ENCODE peak calls at places on chromosome 21, in six cellular contexts. One of them, this sample, is unnamed.
A peak's percentile ranks its signal among the peaks of the same experiment; 100 is the strongest.

GRCh38 chr21:44649701-44650100 is 3.5 kb downstream of the KRTAP10-11 start:
- DNase-seq in A549: no peak
- DNase-seq in GM12878: no peak
- DNase-seq in K562: no peak
- DNase-seq in endothelial cell of umbilical vein: no peak
- DNase-seq in HepG2: no peak
- DNase-seq in this sample: no peak

GRCh38 chr21:41387824-41388223 is 26.0 kb downstream of the MX2 start:
- DNase-seq in A549: no peak
- DNase-seq in GM12878: no peak
- DNase-seq in K562: no peak
- DNase-seq in endothelial cell of umbilical vein: no peak
- DNase-seq in HepG2: no peak
- DNase-seq in this sample: no peak

GRCh38 chr21:45867041-45867630 is 114.4 kb upstream of the COL6A1 start:
- DNase-seq in A549: no peak
- DNase-seq in GM12878: no peak
- DNase-seq in K562: no peak
- DNase-seq in endothelial cell of umbilical vein: no peak
- DNase-seq in HepG2: no peak
- DNase-seq in this sample: no peak

GRCh38 chr21:44353200-44353970 is at the start of gene TRPM2:
- DNase-seq in A549: no peak
- DNase-seq in GM12878: no peak
- DNase-seq in K562: no peak
- DNase-seq in endothelial cell of umbilical vein: no peak
- DNase-seq in HepG2: no peak
- DNase-seq in this sample: peak; percentile 97

GRCh38 chr21:44087426-44088400 is 19.5 kb upstream of the PWP2 start:
- DNase-seq in A549: no peak
- DNase-seq in GM12878: no peak
- DNase-seq in K562: no peak
- DNase-seq in endothelial cell of umbilical vein: no peak
- DNase-seq in HepG2: no peak
- DNase-seq in this sample: no peak

GRCh38 chr21:41648591-41649031 is 118.2 kb downstream of the RIPK4 start:
- DNase-seq in A549: no peak
- DNase-seq in GM12878: no peak
- DNase-seq in K562: no peak
- DNase-seq in endothelial cell of umbilical vein: no peak
- DNase-seq in HepG2: no peak
- DNase-seq in this sample: peak; percentile 62

GRCh38 chr21:38057626-38058025 is 141.4 kb upstream of the KCNJ6 start:
- DNase-seq in A549: no peak
- DNase-seq in GM12878: no peak
- DNase-seq in K562: no peak
- DNase-seq in endothelial cell of umbilical vein: no peak
- DNase-seq in HepG2: no peak
- DNase-seq in this sample: no peak

GRCh38 chr21:41242238-41242829 is 74.3 kb upstream of the FAM3B start:
- DNase-seq in A549: no peak
- DNase-seq in GM12878: no peak
- DNase-seq in K562: no peak
- DNase-seq in endothelial cell of umbilical vein: no peak
- DNase-seq in HepG2: no peak
- DNase-seq in this sample: no peak

GRCh38 chr21:27633631-27634030 is 666.7 kb upstream of the ADAMTS5 start:
- DNase-seq in A549: no peak
- DNase-seq in GM12878: no peak
- DNase-seq in K562: no peak
- DNase-seq in endothelial cell of umbilical vein: no peak
- DNase-seq in HepG2: no peak
- DNase-seq in this sample: no peak

GRCh38 chr21:44076316-44076715 is 30.9 kb upstream of the PWP2 start:
- DNase-seq in A549: no peak
- DNase-seq in GM12878: no peak
- DNase-seq in K562: no peak
- DNase-seq in endothelial cell of umbilical vein: no peak
- DNase-seq in HepG2: no peak
- DNase-seq in this sample: no peak

GRCh38 chr21:36396971-36397370 is 11.8 kb downstream of the CHAF1B start:
- DNase-seq in A549: no peak
- DNase-seq in GM12878: no peak
- DNase-seq in K562: peak; percentile 59
- DNase-seq in endothelial cell of umbilical vein: no peak
- DNase-seq in HepG2: no peak
- DNase-seq in this sample: no peak

GRCh38 chr21:45456014-45456835 is 51.3 kb downstream of the COL18A1 start:
- DNase-seq in A549: no peak
- DNase-seq in GM12878: no peak
- DNase-seq in K562: no peak
- DNase-seq in endothelial cell of umbilical vein: no peak
- DNase-seq in HepG2: no peak
- DNase-seq in this sample: no peak

GRCh38 chr21:41169258-41169576 is 1.3 kb downstream of the BACE2 start:
- DNase-seq in A549: no peak
- DNase-seq in GM12878: no peak
- DNase-seq in K562: no peak
- DNase-seq in endothelial cell of umbilical vein: no peak
- DNase-seq in HepG2: no peak
- DNase-seq in this sample: no peak

GRCh38 chr21:26900980-26901379 is 55.8 kb upstream of the ADAMTS1 start:
- DNase-seq in A549: no peak
- DNase-seq in GM12878: no peak
- DNase-seq in K562: no peak
- DNase-seq in endothelial cell of umbilical vein: no peak
- DNase-seq in HepG2: no peak
- DNase-seq in this sample: no peak

GRCh38 chr21:41494242-41494641 is 13.7 kb downstream of the TMPRSS2 start:
- DNase-seq in A549: no peak
- DNase-seq in GM12878: no peak
- DNase-seq in K562: no peak
- DNase-seq in endothelial cell of umbilical vein: no peak
- DNase-seq in HepG2: no peak
- DNase-seq in this sample: no peak

GRCh38 chr21:25441835-25442234 is 165.4 kb downstream of the MRPL39 start:
- DNase-seq in A549: no peak
- DNase-seq in GM12878: no peak
- DNase-seq in K562: no peak
- DNase-seq in endothelial cell of umbilical vein: no peak
- DNase-seq in HepG2: no peak
- DNase-seq in this sample: no peak

GRCh38 chr21:36710729-36711048 is 11.8 kb downstream of the SIM2 start:
- DNase-seq in A549: no peak
- DNase-seq in GM12878: no peak
- DNase-seq in K562: peak; percentile 52
- DNase-seq in endothelial cell of umbilical vein: no peak
- DNase-seq in HepG2: no peak
- DNase-seq in this sample: peak; percentile 71

GRCh38 chr21:41641821-41642368 is 125.0 kb downstream of the RIPK4 start:
- DNase-seq in A549: peak; percentile 72
- DNase-seq in GM12878: no peak
- DNase-seq in K562: no peak
- DNase-seq in endothelial cell of umbilical vein: peak; percentile 71
- DNase-seq in HepG2: peak; percentile 41
- DNase-seq in this sample: no peak

GRCh38 chr21:45390121-45390751 is 14.7 kb upstream of the COL18A1 start:
- DNase-seq in A549: no peak
- DNase-seq in GM12878: no peak
- DNase-seq in K562: no peak
- DNase-seq in endothelial cell of umbilical vein: no peak
- DNase-seq in HepG2: no peak
- DNase-seq in this sample: no peak

GRCh38 chr21:37877171-37877570 is 39.1 kb downstream of the KCNJ6 start:
- DNase-seq in A549: no peak
- DNase-seq in GM12878: no peak
- DNase-seq in K562: no peak
- DNase-seq in endothelial cell of umbilical vein: no peak
- DNase-seq in HepG2: no peak
- DNase-seq in this sample: no peak

GRCh38 chr21:22993822-22994574 is 1995.8 kb downstream of the NCAM2 start:
- DNase-seq in A549: no peak
- DNase-seq in GM12878: no peak
- DNase-seq in K562: no peak
- DNase-seq in endothelial cell of umbilical vein: no peak
- DNase-seq in HepG2: no peak
- DNase-seq in this sample: no peak

GRCh38 chr21:41366522-41367151 is 4.8 kb downstream of the MX2 start:
- DNase-seq in A549: peak; percentile 74
- DNase-seq in GM12878: peak; percentile 78
- DNase-seq in K562: peak; percentile 63
- DNase-seq in endothelial cell of umbilical vein: no peak
- DNase-seq in HepG2: peak; percentile 94
- DNase-seq in this sample: peak; percentile 97

GRCh38 chr21:43884861-43885370 is 19.9 kb downstream of the AGPAT3 start:
- DNase-seq in A549: no peak
- DNase-seq in GM12878: no peak
- DNase-seq in K562: no peak
- DNase-seq in endothelial cell of umbilical vein: no peak
- DNase-seq in HepG2: peak; percentile 80
- DNase-seq in this sample: no peak

GRCh38 chr21:26191609-26192008 is 21.0 kb upstream of the APP start:
- DNase-seq in A549: no peak
- DNase-seq in GM12878: no peak
- DNase-seq in K562: no peak
- DNase-seq in endothelial cell of umbilical vein: no peak
- DNase-seq in HepG2: no peak
- DNase-seq in this sample: no peak

GRCh38 chr21:41605178-41605933 is 97.4 kb upstream of the TMPRSS2 start:
- DNase-seq in A549: no peak
- DNase-seq in GM12878: no peak
- DNase-seq in K562: no peak
- DNase-seq in endothelial cell of umbilical vein: no peak
- DNase-seq in HepG2: peak; percentile 82
- DNase-seq in this sample: no peak

DNA sequence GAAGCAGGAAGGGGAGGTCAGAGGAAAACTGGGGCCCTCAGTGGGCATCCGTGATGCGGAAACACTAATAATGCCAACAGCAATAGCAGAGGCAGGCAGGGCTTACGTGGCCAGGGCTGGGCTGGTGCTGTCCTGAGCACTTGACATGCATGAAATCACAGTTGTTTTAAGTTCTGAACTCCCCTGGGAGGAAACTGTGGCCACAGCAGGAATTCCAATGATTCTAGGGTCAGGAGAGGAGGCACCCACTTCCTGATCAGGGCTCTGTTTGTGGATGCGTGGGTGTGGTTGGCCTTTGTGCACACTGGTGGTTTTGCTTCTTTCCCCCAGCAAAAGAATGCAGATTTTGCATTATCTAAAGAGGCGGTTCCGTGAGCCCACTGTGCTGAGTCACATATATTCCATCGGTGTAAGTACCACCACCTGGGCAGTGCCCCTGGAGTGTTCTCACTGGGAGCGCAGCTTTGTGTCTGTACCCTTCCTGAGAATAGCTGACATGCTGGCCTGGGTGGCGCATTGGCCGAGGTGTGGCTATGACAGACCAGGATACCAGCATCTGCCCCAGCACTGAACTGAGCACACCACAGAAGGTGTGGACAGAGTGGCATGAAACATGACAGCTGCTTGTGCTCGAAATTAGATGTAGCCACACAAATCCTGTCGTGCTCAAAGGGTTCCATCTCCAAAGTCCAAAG is 71.0 kb downstream of the PDE9A start:
- DNase-seq in A549: peak; percentile 51
- DNase-seq in GM12878: no peak
- DNase-seq in K562: no peak
- DNase-seq in endothelial cell of umbilical vein: peak; percentile 7
- DNase-seq in HepG2: peak; percentile 91
- DNase-seq in this sample: peak; percentile 63
- TF ChIP-seq MYC in A549: no peak
- TF ChIP-seq MYC in GM12878: no peak
- TF ChIP-seq MYC in K562: no peak
- TF ChIP-seq MYC in endothelial cell of umbilical vein: no peak
- TF ChIP-seq MYC in HepG2: peak; percentile 29
- TF ChIP-seq MYC in this sample: no peak

DNA sequence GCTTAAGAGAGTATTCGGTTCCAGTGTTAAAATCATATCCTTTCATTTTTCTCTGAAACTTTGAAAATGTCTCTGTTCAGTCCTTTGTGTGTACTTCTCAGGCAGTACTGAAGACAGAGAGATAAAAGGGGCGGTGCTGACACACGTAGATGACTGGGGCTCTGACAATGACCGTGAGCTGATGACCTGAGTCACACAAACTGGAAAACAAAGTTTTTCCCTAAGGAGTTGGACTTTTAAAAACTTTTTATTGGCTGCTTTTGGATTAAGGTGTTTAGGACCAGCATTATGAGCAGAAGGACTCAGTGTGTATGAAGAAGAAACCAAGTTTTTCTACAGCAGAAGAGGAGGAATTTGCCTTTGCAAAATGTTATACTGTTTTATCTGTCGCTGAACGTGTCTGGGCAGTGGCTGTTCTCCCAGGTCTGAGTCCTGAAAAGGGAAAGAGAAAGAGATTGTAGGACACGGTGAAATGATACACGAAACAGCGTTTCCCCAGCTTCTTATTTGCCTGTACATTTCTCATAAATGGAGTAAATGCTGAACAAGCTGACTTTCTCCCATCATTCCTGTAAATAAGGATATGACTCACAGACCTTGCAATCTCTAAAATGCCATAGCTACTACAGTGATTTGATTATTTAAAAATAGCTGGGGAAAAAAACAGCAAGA is 51.5 kb downstream of the MAP3K7CL start:
- DNase-seq in A549: peak; percentile 64
- DNase-seq in GM12878: no peak
- DNase-seq in K562: no peak
- DNase-seq in endothelial cell of umbilical vein: peak; percentile 90
- DNase-seq in HepG2: peak; percentile 40
- DNase-seq in this sample: no peak
- TF ChIP-seq POLR2A in A549: no peak
- TF ChIP-seq POLR2A in GM12878: no peak
- TF ChIP-seq POLR2A in K562: no peak
- TF ChIP-seq POLR2A in endothelial cell of umbilical vein: peak; percentile 40
- TF ChIP-seq POLR2A in HepG2: no peak
- TF ChIP-seq POLR2A in this sample: no peak

GRCh38 chr21:35046223-35046690 is 2.8 kb downstream of the RUNX1 start:
- DNase-seq in A549: no peak
- DNase-seq in GM12878: no peak
- DNase-seq in K562: no peak
- DNase-seq in endothelial cell of umbilical vein: no peak
- DNase-seq in HepG2: no peak
- DNase-seq in this sample: peak; percentile 69
- H3K4me3 ChIP-seq in A549: no peak overlapping the region
- H3K4me3 ChIP-seq in GM12878: peak overlapping the region; percentile 48
- H3K4me3 ChIP-seq in K562: no peak overlapping the region
- H3K4me3 ChIP-seq in endothelial cell of umbilical vein: no peak overlapping the region
- H3K4me3 ChIP-seq in HepG2: no peak overlapping the region
- H3K4me3 ChIP-seq in this sample: peak overlapping the region; percentile 98

GRCh38 chr21:20779321-20779720 is 218.9 kb upstream of the NCAM2 start:
- DNase-seq in A549: no peak
- DNase-seq in GM12878: no peak
- DNase-seq in K562: no peak
- DNase-seq in endothelial cell of umbilical vein: no peak
- DNase-seq in HepG2: no peak
- DNase-seq in this sample: no peak

DNA sequence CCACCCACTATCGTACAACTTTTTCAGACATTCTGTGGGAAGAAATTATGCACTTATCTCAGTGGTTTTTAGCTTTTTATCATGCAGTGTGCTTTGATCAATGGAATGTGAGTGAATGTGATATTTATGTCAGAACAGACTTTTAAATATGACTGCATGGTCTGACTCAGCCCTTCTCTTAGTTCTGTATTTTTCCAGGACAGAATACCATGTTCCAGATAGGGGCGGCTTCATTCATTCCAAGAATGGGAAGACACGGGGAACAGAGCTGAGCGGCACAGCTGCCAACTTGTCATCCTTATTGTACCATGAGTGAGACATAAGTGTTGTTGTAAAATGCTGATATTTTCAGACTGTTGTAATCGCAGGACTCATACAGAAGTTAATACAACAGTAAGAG is 214.6 kb upstream of the NCAM2 start:
- DNase-seq in A549: no peak
- DNase-seq in GM12878: no peak
- DNase-seq in K562: no peak
- DNase-seq in endothelial cell of umbilical vein: no peak
- DNase-seq in HepG2: no peak
- DNase-seq in this sample: no peak
- TF ChIP-seq MYC in A549: no peak
- TF ChIP-seq MYC in GM12878: no peak
- TF ChIP-seq MYC in K562: no peak
- TF ChIP-seq MYC in endothelial cell of umbilical vein: no peak
- TF ChIP-seq MYC in HepG2: no peak
- TF ChIP-seq MYC in this sample: no peak